ENCODE peak calls at places on chromosomes 1 and 21, in nine cellular contexts. J is epithelial cell of esophagus; G is fibroblast of mammary gland; N is tibial nerve; C is adrenal gland; O is tibial artery; B is GM10248; E is CD4-positive, alpha-beta T cell; S is right lobe of liver. L is an unnamed sample.

GRCh38 chr1:58764294-58764978 is 19.4 kb downstream of the JUN start:
- DNase-seq in J (peak), G (peak), N (no peak), C (no peak), O (no peak), B (no peak), E (no peak), S (no peak), L (no peak)

GRCh38 chr1:176382163-176382562 is 80.8 kb upstream of the PAPPA2 start:
- DNase-seq in J (no peak), G (peak), N (no peak), C (no peak), O (no peak), B (no peak), E (no peak), S (no peak), L (no peak)

GRCh38 chr1:167135281-167135840 is 41.5 kb downstream of the STYXL2 start:
- DNase-seq in J (no peak), G (no peak), N (no peak), C (no peak), O (no peak), B (no peak), E (no peak), S (no peak), L (no peak)

GRCh38 chr1:150161747-150162581 is 12.2 kb downstream of the PLEKHO1 start:
- DNase-seq in J (peak), G (peak), N (no peak), C (no peak), O (no peak), B (no peak), E (no peak), S (no peak), L (no peak)

GRCh38 chr1:151238467-151238739 is 16.1 kb upstream of the PSMD4 start:
- DNase-seq in J (peak), G (peak), N (no peak), C (no peak), O (no peak), B (no peak), E (no peak), S (no peak), L (peak)

GRCh38 chr1:233005703-233006102 is 55.3 kb downstream of the NTPCR start:
- DNase-seq in J (no peak), G (peak), N (no peak), C (no peak), O (no peak), B (no peak), E (no peak), S (no peak), L (peak)

GRCh38 chr1:77394166-77394565 is 112.3 kb downstream of the AK5 start:
- DNase-seq in J (no peak), G (peak), N (no peak), C (no peak), O (no peak), B (no peak), E (no peak), S (no peak), L (peak)

GRCh38 chr1:61635529-61635928 is 89.4 kb downstream of the TM2D1 start:
- DNase-seq in J (no peak), G (no peak), N (no peak), C (no peak), O (no peak), B (no peak), E (no peak), S (no peak), L (no peak)

GRCh38 chr1:166379447-166379846 is 212.6 kb upstream of the FAM78B start:
- DNase-seq in J (no peak), G (no peak), N (no peak), C (peak), O (no peak), B (no peak), E (no peak), S (no peak), L (no peak)

GRCh38 chr1:192529811-192530210 is 45.8 kb upstream of the RGS1 start:
- DNase-seq in J (no peak), G (no peak), N (no peak), C (no peak), O (no peak), B (no peak), E (no peak), S (no peak), L (no peak)

GRCh38 chr1:31843506-31843905 is 27.7 kb upstream of the SPOCD1 start:
- DNase-seq in J (peak), G (peak), N (no peak), C (no peak), O (no peak), B (no peak), E (no peak), S (no peak), L (peak)

GRCh38 chr1:167360120-167360519 is 139.4 kb downstream of the POU2F1 start:
- DNase-seq in J (no peak), G (no peak), N (no peak), C (no peak), O (no peak), B (no peak), E (no peak), S (no peak), L (no peak)

GRCh38 chr1:15573477-15573876 is 11.4 kb downstream of the AGMAT start:
- DNase-seq in J (peak), G (peak), N (no peak), C (no peak), O (no peak), B (no peak), E (no peak), S (no peak), L (no peak)

GRCh38 chr1:154481058-154481457 is 21.0 kb upstream of the TDRD10 start:
- DNase-seq in J (no peak), G (no peak), N (no peak), C (no peak), O (no peak), B (no peak), E (no peak), S (no peak), L (no peak)
- TF ChIP-seq CTCF in J (no peak), G (no peak), N (no peak), C (no peak), O (no peak), B (no peak), E (no peak), S (no peak), L (no peak)

GRCh38 chr1:50976111-50976889 is 6.3 kb downstream of the CDKN2C start:
- DNase-seq in J (no peak), G (no peak), N (peak), C (no peak), O (no peak), B (no peak), E (no peak), S (no peak), L (no peak)

GRCh38 chr1:50978852-50979781 is 9.1 kb downstream of the CDKN2C start:
- DNase-seq in J (no peak), G (no peak), N (no peak), C (peak), O (no peak), B (no peak), E (peak), S (no peak), L (no peak)

GRCh38 chr1:50978144-50978851 is 8.3 kb downstream of the CDKN2C start:
- DNase-seq in J (peak), G (peak), N (peak), C (peak), O (peak), B (peak), E (peak), S (peak), L (no peak)

GRCh38 chr1:50976890-50977574 is 7.0 kb downstream of the CDKN2C start:
- DNase-seq in J (no peak), G (peak), N (peak), C (peak), O (peak), B (peak), E (peak), S (no peak), L (no peak)

DNA sequence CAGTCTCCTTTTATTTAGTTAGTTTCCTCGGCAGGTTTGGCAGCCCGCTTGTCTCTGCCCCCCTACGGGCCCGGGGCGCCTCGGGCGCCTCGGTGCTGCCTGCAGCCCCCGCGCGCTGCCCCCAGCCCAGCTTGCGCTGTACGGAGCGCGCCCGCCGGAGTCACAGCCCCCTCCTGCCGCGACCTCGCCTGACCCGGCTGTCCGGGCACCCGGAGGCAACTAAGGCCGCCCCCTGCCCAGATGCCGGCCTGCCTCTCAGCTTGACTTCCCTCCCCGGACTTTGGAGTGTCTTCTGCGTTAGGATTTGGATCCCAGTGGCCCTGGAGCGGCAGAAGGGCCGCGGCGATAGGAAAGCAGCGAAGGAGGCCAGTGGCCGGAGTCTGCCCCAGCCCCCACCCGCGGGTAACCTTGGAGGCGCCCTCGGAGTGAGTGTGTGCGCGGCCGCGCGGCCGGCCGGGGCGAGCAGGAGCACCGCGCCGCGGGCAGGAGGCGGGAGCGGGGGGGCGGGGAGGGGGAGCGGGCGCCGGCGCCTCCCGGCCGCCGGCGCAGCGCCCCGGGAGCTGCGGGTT is 7.6 kb downstream of the CDKN2C start:
- DNase-seq in J (peak), G (no peak), N (peak), C (peak), O (peak), B (peak), E (no peak), S (peak), L (no peak)
- TF ChIP-seq CTCF in J (no peak), G (no peak), N (no peak), C (no peak), O (no peak), B (no peak), E (no peak), S (no peak), L (no peak)

DNA sequence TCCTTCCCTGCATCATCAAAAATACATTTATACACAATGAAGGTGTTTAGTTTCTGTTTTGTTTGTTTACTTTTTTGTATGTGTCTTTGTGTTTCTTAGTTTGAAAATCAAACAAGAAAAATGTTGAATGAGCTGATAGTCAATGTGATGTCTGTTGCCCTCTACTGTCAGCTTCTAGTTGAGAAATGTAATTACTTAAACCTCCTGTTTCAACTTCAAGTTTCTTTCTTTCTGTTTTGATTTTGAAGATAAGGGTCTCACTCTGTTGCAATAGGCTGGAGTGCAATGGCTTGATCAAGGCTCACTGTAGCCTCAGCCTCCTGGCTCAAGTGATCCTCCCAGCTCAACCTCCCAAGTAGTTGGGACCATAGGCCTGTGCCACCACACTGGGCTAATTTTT is 37.5 kb downstream of the SPTA1 start:
- DNase-seq in J (no peak), G (no peak), N (no peak), C (no peak), O (no peak), B (peak), E (no peak), S (no peak), L (no peak)
- TF ChIP-seq CTCF in J (no peak), G (no peak), N (no peak), C (no peak), O (no peak), B (no peak), E (no peak), S (no peak), L (no peak)

DNA sequence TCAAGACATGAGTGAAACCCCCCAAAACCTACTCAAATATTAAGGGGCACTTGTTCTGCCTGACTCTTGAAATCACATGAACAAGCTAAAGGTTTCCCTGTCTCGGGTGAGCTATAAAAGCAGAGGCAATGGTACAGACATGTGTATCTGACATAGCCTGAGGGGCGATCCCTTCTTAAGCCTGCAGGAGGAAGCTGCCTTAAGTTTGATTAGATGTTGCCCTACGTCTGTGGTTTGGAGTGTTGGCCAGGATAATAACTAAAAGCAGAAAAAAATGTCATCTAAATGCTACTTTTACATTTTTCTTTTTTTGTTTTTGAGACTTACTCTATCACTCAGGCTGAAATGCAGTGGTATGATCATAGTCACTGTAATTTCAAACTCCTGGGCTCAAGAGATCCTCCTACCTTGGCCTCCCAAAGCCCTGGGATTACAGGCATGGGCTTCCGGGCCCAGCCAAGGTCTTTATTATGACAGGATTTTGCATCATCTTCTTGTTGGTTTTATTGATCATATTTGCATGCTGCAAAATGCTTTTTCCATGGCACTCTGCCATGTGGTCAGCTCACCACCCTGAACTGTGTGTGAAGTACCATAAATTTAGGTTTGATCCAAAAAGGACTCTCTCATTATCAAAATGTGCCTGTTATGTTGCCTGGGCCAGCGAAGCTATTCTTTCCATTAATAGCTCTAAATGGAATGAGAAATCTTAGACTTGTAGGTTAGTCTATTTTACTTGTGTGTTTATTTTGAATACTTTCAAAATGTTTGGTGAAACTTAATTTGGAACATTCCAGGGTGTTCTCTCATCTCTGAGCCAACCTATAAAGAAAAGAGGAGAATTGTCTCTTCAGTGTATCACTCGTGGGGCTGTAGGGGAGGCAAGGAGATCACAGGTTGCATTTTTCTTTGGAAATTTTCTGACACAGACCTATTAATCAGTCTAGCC is 15.0 kb upstream of the HMGN1 start:
- DNase-seq in J (no peak), G (no peak), N (no peak), C (no peak), O (no peak), B (no peak), E (no peak), S (no peak), L (no peak)
- TF ChIP-seq CTCF in J (no peak), G (no peak), N (no peak), C (no peak), O (no peak), B (no peak), E (no peak), S (no peak), L (no peak)

GRCh38 chr1:180623579-180624347 is 8.1 kb upstream of the XPR1 start:
- DNase-seq in J (peak), G (peak), N (no peak), C (no peak), O (no peak), B (no peak), E (no peak), S (no peak), L (no peak)
- TF ChIP-seq CTCF in J (peak), G (peak), N (no peak), C (peak), O (peak), B (no peak), E (no peak), S (peak), L (peak)

GRCh38 chr1:209895709-209896108 is 42.3 kb upstream of the SYT14 start:
- DNase-seq in J (peak), G (peak), N (no peak), C (no peak), O (no peak), B (no peak), E (no peak), S (no peak), L (peak)

GRCh38 chr1:209900734-209901133 is 37.3 kb upstream of the SYT14 start:
- DNase-seq in J (peak), G (peak), N (no peak), C (no peak), O (no peak), B (no peak), E (no peak), S (no peak), L (peak)

GRCh38 chr1:209896346-209896745 is 41.7 kb upstream of the SYT14 start:
- DNase-seq in J (no peak), G (no peak), N (no peak), C (no peak), O (no peak), B (no peak), E (no peak), S (no peak), L (no peak)

GRCh38 chr1:209899948-209900347 is 38.1 kb upstream of the SYT14 start:
- DNase-seq in J (no peak), G (no peak), N (no peak), C (no peak), O (no peak), B (peak), E (no peak), S (no peak), L (no peak)
- TF ChIP-seq CTCF in J (no peak), G (peak), N (no peak), C (peak), O (no peak), B (peak), E (no peak), S (no peak), L (peak)

DNA sequence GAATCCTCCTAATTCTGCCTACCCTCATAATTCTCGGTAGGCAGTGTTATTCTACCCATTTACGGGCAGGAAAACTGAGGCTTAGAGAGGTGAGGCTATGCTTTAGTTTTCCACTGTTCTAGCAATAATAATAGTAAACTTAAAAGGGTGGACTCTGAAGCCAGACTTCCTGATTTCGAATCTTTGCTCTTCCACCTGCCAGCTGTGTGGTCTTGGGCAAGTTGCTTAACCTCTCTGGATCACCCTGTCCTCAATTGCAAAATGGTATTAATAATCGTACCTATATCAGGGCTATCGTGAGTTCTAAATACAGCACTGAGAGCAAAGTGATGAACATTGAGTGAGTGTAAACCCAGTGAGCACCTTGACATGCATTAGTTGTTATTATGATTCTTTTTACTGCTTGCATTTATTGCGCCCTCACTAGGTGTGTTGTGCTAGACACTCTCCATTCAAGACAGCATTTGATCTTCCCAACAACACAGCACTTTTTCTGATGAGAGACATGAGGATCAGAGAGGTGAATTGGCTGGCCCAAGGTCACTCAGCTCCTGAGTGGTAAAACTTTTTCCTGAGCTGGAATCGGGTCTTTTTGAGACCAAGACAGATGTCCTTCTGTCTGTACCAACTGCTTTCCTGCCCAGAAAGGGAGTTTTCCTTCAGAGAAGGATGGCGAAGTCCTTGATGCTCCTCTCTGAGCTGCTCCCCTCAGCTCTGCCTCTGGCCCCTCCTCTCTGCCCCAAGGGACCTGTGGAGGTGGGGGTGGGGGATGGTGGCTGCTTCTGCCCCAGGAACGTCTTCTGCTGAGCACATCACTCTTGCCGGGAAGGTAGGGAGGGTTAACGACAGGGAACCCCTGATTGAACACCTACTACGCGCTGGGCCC is 102.4 kb upstream of the CSF3R start:
- DNase-seq in J (no peak), G (no peak), N (no peak), C (no peak), O (no peak), B (no peak), E (no peak), S (no peak), L (no peak)
- TF ChIP-seq CTCF in J (no peak), G (no peak), N (no peak), C (no peak), O (no peak), B (no peak), E (no peak), S (no peak), L (no peak)

DNA sequence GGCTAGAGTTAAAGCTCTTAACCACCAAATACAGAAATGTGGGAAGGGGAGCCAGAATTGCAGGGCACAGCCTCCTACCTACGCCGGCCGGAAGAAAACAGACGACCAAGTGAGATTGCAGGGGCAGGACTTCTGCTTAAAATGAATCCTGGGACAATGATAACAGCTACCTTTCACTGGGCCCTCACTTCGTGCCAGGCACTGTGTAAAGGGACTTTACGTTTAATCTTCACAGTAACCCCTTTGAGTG is at the start of gene GNAT2:
- DNase-seq in J (no peak), G (no peak), N (no peak), C (no peak), O (no peak), B (no peak), E (no peak), S (no peak), L (no peak)
- TF ChIP-seq CTCF in J (no peak), G (no peak), N (no peak), C (no peak), O (no peak), B (no peak), E (no peak), S (no peak), L (no peak)

GRCh38 chr21:25887166-25887565 is 152.4 kb downstream of the GABPA start:
- DNase-seq in J (no peak), G (peak), N (no peak), C (no peak), O (no peak), B (no peak), E (no peak), S (no peak), L (no peak)
- TF ChIP-seq CTCF in J (no peak), G (no peak), N (no peak), C (no peak), O (no peak), B (no peak), E (no peak), S (no peak), L (peak)